ENCODE peak calls at places on chromosomes 1 and 21, in nine cellular contexts. S is esophagus squamous epithelium; H is stimulated activated CD4-positive, alpha-beta T cell treated with anti-CD3 and anti-CD28 coated beads, Interleukin-4, amount 100 ng/mL, for 48 hours; U is NCI-H1436; W is mucosa of descending colon; P is NT2/D1; M is T follicular helper cell; Q is activated T-cell treated with anti-CD3 and anti-CD28 coated beads for 24 hours; A is right cardiac atrium. Y is an unnamed sample.

GRCh38 chr1:54488831-54489626 is 59.0 kb upstream of the ACOT11 start:
- DNase-seq in S (no peak), H (peak; percentile 65), U (peak; percentile 74), W (peak; percentile 89), P (peak; percentile 89), M (peak; percentile 48), Q (peak; percentile 56), A (peak; percentile 93), Y (peak; percentile 64)

GRCh38 chr1:115251340-115251748 is 86.7 kb downstream of the NGF start:
- DNase-seq in S (no peak), H (no peak), U (no peak), W (no peak), P (no peak), M (no peak), Q (no peak), A (no peak), Y (no peak)

GRCh38 chr1:111507411-111508201 is 4.2 kb upstream of the ADORA3 start:
- DNase-seq in S (peak; percentile 31), H (peak; percentile 27), U (no peak), W (peak; percentile 87), P (peak; percentile 61), M (no peak), Q (peak; percentile 44), A (peak; percentile 92), Y (peak; percentile 67)

GRCh38 chr1:46246548-46247432 is 773 bp upstream of the RAD54L start:
- DNase-seq in S (no peak), H (peak; percentile 55), U (peak; percentile 28), W (no peak), P (no peak), M (no peak), Q (peak; percentile 48), A (peak; percentile 76), Y (no peak)

GRCh38 chr1:234779160-234779538 is 169.2 kb upstream of the IRF2BP2 start:
- DNase-seq in S (no peak), H (no peak), U (no peak), W (no peak), P (no peak), M (no peak), Q (no peak), A (no peak), Y (no peak)

GRCh38 chr21:38503588-38503987 is 5.3 kb upstream of the ERG start:
- DNase-seq in S (no peak), H (no peak), U (no peak), W (no peak), P (no peak), M (no peak), Q (no peak), A (no peak), Y (no peak)

GRCh38 chr1:6466023-6466422 is at the start of gene TNFRSF25:
- DNase-seq in S (no peak), H (no peak), U (no peak), W (no peak), P (no peak), M (peak; percentile 54), Q (peak; percentile 54), A (no peak), Y (peak; percentile 66)

GRCh38 chr1:201740609-201741231 is 88.2 kb upstream of the IPO9 start:
- DNase-seq in S (no peak), H (no peak), U (peak; percentile 25), W (no peak), P (no peak), M (no peak), Q (no peak), A (no peak), Y (no peak)

GRCh38 chr1:27483659-27484058 is 6.3 kb downstream of the WASF2 start:
- DNase-seq in S (no peak), H (no peak), U (no peak), W (no peak), P (no peak), M (no peak), Q (no peak), A (no peak), Y (no peak)

GRCh38 chr1:23611601-23612327 is 52.5 kb upstream of the ID3 start:
- DNase-seq in S (no peak), H (no peak), U (no peak), W (peak; percentile 25), P (no peak), M (peak; percentile 29), Q (no peak), A (no peak), Y (peak; percentile 33)

GRCh38 chr1:26279598-26280332 is at the start of gene SH3BGRL3:
- DNase-seq in S (no peak), H (peak; percentile 76), U (peak; percentile 75), W (peak; percentile 94), P (peak; percentile 76), M (peak; percentile 82), Q (peak; percentile 82), A (peak; percentile 96), Y (peak; percentile 82)

GRCh38 chr1:192539450-192540132 is 36.0 kb upstream of the RGS1 start:
- DNase-seq in S (no peak), H (no peak), U (no peak), W (no peak), P (peak; percentile 59), M (no peak), Q (no peak), A (no peak), Y (no peak)

GRCh38 chr1:44924835-44925464 is 61.4 kb downstream of the EIF2B3 start:
- DNase-seq in S (no peak), H (no peak), U (no peak), W (no peak), P (peak; percentile 9), M (no peak), Q (no peak), A (no peak), Y (no peak)

GRCh38 chr1:31441558-31441957 is 28.5 kb downstream of the SERINC2 start:
- DNase-seq in S (no peak), H (no peak), U (no peak), W (no peak), P (no peak), M (no peak), Q (no peak), A (no peak), Y (no peak)

GRCh38 chr1:44036409-44037111 is 5.3 kb upstream of the SLC6A9 start:
- DNase-seq in S (no peak), H (peak; percentile 50), U (peak; percentile 67), W (peak; percentile 81), P (peak; percentile 63), M (peak; percentile 53), Q (peak; percentile 56), A (peak; percentile 76), Y (peak; percentile 44)

GRCh38 chr1:108121361-108122143 is 78.6 kb downstream of the SLC25A24 start:
- DNase-seq in S (no peak), H (no peak), U (no peak), W (no peak), P (no peak), M (no peak), Q (no peak), A (peak; percentile 82), Y (no peak)

GRCh38 chr1:219676012-219676770 is 63.3 kb upstream of the ZC3H11B start:
- DNase-seq in S (no peak), H (no peak), U (no peak), W (no peak), P (no peak), M (no peak), Q (no peak), A (no peak), Y (no peak)

GRCh38 chr1:115284209-115284608 is 53.8 kb downstream of the NGF start:
- DNase-seq in S (no peak), H (no peak), U (no peak), W (no peak), P (no peak), M (no peak), Q (no peak), A (no peak), Y (no peak)

GRCh38 chr1:199463521-199464127 is 563.9 kb upstream of the NR5A2 start:
- DNase-seq in S (no peak), H (no peak), U (peak; percentile 33), W (no peak), P (peak; percentile 76), M (no peak), Q (no peak), A (no peak), Y (no peak)

GRCh38 chr1:93827633-93828436 is 51.2 kb downstream of the DNTTIP2 start:
- DNase-seq in S (no peak), H (no peak), U (no peak), W (no peak), P (no peak), M (no peak), Q (no peak), A (no peak), Y (no peak)

GRCh38 chr1:153951801-153952200 is 5.3 kb upstream of the DENND4B start:
- DNase-seq in S (no peak), H (no peak), U (no peak), W (no peak), P (no peak), M (no peak), Q (no peak), A (peak; percentile 32), Y (no peak)

GRCh38 chr1:201219481-201220387 is 29.1 kb downstream of the IGFN1 start:
- DNase-seq in S (no peak), H (no peak), U (no peak), W (no peak), P (no peak), M (no peak), Q (no peak), A (no peak), Y (no peak)